ENCODE peak calls at places on chromosomes 13 and 19, in seven cellular contexts. V is aorta, F is hepatocyte, T is neuronal stem cell, Q is colonic mucosa, H is heart right ventricle, X is transverse colon. S is an unnamed sample. For H3K36me3 and H3K27me3, the result is how much of the 10 kb centered on the place peaks cover.

GRCh38 chr13:26558074-26558805 is 757 bp downstream of the WASF3 start:
- DNase-seq in X (no peak), H (peak), F (no peak), Q (peak), T (peak), V (peak), S (no peak)

GRCh38 chr19:35509861-35510625 is 3.4 kb downstream of the DMKN start:
- DNase-seq in Q (peak), H (peak), F (peak), T (peak), V (peak), X (peak), S (peak)

GRCh38 chr13:33316890-33317289 is 31.3 kb upstream of the STARD13 start:
- DNase-seq in X (no peak), F (no peak), V (no peak), T (no peak), Q (no peak), H (no peak), S (no peak)

GRCh38 chr19:39937094-39937493 is 2.7 kb upstream of the FCGBP start:
- DNase-seq in F (no peak), V (no peak), X (no peak), H (no peak), Q (peak), T (no peak), S (no peak)

GRCh38 chr13:19634129-19634740 is 776 bp downstream of the MPHOSPH8 start:
- DNase-seq in T (no peak), V (no peak), H (no peak), Q (no peak), X (peak), F (peak), S (no peak)

GRCh38 chr13:97212540-97213146 is 9.5 kb upstream of the MBNL2 start:
- DNase-seq in X (peak), Q (peak), T (no peak), F (peak), H (no peak), V (no peak), S (no peak)

GRCh38 chr19:16116067-16116466 is 4.4 kb downstream of the RAB8A start:
- DNase-seq in V (no peak), Q (no peak), H (no peak), X (no peak), F (no peak), T (no peak), S (no peak)

GRCh38 chr13:106415427-106415826 is 120.0 kb downstream of the EFNB2 start:
- DNase-seq in Q (no peak), T (no peak), F (no peak), V (no peak), H (no peak), X (no peak), S (no peak)

GRCh38 chr13:34076943-34077703 is 259.2 kb downstream of the RFC3 start:
- DNase-seq in X (no peak), F (peak), V (no peak), Q (no peak), H (no peak), T (no peak), S (peak)

GRCh38 chr19:33866696-33867095 is 70.0 kb downstream of the KCTD15 start:
- DNase-seq in T (no peak), F (no peak), X (no peak), H (no peak), V (no peak), Q (no peak), S (no peak)

GRCh38 chr13:71806885-71807284 is 60.1 kb downstream of the DACH1 start:
- DNase-seq in X (no peak), Q (no peak), V (no peak), F (no peak), H (no peak), T (no peak), S (no peak)

GRCh38 chr13:29578300-29579048 is 17.0 kb downstream of the SLC7A1 start:
- DNase-seq in H (no peak), X (no peak), V (no peak), Q (no peak), F (no peak), T (no peak), S (no peak)

GRCh38 chr19:56476671-56477428 is at the start of gene ZNF667:
- DNase-seq in F (peak), H (no peak), X (no peak), Q (peak), T (peak), V (peak), S (peak)

GRCh38 chr19:49272204-49272603 is 52.8 kb downstream of the SLC6A16 start:
- DNase-seq in F (no peak), Q (no peak), H (no peak), T (no peak), X (no peak), V (no peak), S (no peak)

GRCh38 chr13:43306364-43306763 is 283.0 kb downstream of the DNAJC15 start:
- DNase-seq in V (no peak), T (no peak), H (no peak), F (no peak), Q (no peak), X (no peak), S (no peak)

GRCh38 chr13:102317593-102317992 is 84.3 kb downstream of the FGF14 start:
- DNase-seq in F (peak), Q (peak), X (peak), H (peak), T (no peak), V (peak), S (no peak)

GRCh38 chr13:61546911-61547310 is 131.3 kb upstream of the PCDH20 start:
- DNase-seq in X (no peak), H (no peak), F (no peak), Q (no peak), T (no peak), V (no peak), S (no peak)

GRCh38 chr19:1408300-1409203 is 1.2 kb downstream of the DAZAP1 start:
- DNase-seq in V (peak), T (peak), X (peak), F (peak), Q (peak), H (peak), S (peak)

GRCh38 chr19:46866407-46867132 is 5.8 kb downstream of the ARHGAP35 start:
- DNase-seq in T (no peak), V (no peak), X (no peak), Q (no peak), F (no peak), H (no peak), S (no peak)
- H3K4me3 ChIP-seq in T (no peak), V (no peak), X (no peak), Q (no peak), F (no peak), H (no peak), S (no peak)

DNA sequence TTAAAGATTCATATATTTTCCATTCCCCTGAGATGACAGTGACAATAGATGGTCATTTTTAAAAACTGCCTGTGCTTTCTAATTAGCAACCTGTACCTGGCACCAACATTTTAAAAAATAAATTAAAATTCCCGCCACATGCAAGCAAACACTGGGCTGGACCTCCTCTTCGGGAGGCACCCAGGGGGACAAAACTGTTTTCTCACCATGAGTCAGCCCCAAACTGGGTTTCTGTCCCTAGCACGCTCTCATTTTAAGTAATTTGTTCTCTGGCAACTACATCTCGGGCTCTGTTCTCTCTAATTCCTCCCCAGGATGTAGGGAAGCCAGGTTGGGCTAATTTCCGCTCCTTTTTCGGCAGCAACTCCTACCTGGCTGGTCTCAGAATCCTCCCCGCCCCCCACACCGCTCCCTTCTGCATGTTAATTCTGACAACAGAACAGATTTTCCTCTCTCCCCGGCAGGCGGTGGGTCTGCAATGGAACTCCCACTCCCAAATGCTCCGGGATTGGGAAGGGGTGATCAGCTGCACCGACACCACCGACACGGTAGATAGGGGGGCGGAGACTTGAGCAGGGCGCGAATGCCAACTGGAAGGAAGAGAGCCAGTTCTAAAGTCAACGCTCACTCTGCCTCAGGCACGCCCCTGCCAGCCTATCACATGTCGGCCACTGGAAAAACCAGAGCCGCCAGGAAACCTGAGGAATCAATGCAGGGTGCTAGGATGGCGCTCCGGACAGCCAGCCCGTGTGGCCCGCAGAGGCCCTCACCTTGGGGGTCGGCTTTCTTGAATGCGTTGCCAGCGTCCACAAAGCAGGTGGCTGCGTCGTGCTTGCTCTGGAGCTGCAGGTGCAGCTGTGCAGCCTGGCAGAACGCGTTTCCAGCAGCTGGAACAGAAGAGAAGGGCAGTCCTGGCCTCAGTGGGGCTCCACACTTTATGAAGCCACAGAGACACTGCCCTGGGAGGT is 14.7 kb downstream of the NAPA start:
- DNase-seq in H (no peak), F (no peak), V (no peak), T (no peak), X (no peak), Q (no peak), S (peak)
- H3K36me3 ChIP-seq in H (under half), F (under half), V (under half), T (under half), X (under half), Q (under half), S (under half)

GRCh38 chr19:51168571-51169282 is 26.6 kb downstream of the SIGLEC7 start:
- DNase-seq in Q (no peak), T (no peak), F (no peak), X (no peak), V (no peak), H (no peak), S (no peak)

GRCh38 chr19:51166846-51167490 is 24.9 kb downstream of the SIGLEC7 start:
- DNase-seq in H (no peak), X (peak), F (no peak), V (peak), T (no peak), Q (peak), S (no peak)

GRCh38 chr19:51172223-51172622 is 30.1 kb downstream of the SIGLEC7 start:
- DNase-seq in H (no peak), Q (no peak), X (no peak), V (no peak), F (no peak), T (no peak), S (no peak)
- H3K27me3 ChIP-seq in H (under half), Q (under half), X (under half), V (under half), F (under half), T (under half), S (under half)

DNA sequence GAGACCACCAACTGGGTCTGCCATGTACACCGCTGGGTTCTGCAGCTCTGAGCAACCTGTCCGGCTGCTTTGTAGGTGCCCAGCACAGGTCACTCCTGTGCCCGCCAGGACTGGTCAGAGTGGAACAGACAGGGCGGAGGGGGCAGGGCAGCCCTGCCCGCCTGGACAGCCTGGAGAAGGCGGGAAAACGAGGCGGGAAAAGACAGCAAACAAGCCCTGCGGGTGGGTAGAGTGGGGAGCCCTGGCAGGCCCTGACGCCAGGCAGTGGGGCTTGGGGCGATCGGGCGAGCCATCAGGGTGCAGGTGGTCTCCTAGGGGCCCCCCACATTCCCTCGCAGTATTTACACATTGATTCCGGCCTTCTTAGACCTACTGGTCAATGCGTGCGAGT is 525 bp upstream of the UHRF1 start:
- DNase-seq in V (no peak), Q (no peak), F (no peak), X (no peak), T (no peak), H (no peak), S (peak)
- H3K4me3 ChIP-seq in V (no peak), Q (no peak), F (no peak), X (no peak), T (no peak), H (no peak), S (peak)

DNA sequence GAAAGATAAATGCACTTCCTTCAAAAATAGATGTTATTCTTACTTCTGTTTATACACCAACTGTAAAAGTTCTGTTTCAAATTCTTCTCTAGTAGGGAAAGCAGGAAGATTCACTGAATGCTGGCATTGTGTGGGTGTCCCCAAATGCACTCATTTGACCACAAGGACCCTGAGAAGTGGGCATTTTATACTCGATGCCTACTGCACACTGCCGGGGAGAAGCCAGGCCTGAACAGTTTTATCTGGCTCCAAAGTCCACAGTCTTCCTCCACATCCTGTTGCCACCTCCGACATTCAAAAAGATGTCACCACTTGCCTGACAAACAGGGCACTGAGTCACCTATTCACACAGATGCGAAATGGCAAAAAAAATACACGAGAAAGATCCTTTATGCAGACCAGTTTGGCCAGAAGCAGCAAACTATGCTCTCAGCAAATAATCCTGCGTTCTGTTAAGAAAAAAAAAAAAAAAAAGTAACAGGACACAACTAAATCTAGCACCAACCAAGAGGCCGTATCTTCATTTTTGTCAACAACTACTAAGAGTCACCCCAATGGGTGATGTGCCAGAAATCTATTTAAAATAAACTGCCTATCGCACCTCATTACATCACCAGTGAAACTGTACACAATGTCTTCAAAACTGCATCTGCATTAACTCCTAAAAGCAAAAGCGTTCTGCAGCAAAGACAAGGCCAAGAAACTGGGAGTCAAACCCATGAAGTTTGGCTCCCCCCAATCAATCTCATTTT is 6.2 kb downstream of the ZC3H4 start:
- DNase-seq in F (peak), Q (peak), H (no peak), T (no peak), V (no peak), X (no peak), S (no peak)
- H3K36me3 ChIP-seq in F (under half), Q (under half), H (under half), T (under half), V (under half), X (under half), S (under half)

GRCh38 chr19:8089664-8090601 is 37.4 kb downstream of the CCL25 start:
- DNase-seq in F (no peak), Q (no peak), V (no peak), T (no peak), X (no peak), H (no peak), S (no peak)

GRCh38 chr19:8086849-8087248 is 34.3 kb downstream of the CCL25 start:
- DNase-seq in Q (no peak), T (no peak), X (no peak), V (no peak), F (no peak), H (no peak), S (no peak)

GRCh38 chr19:8088752-8089663 is 36.4 kb downstream of the CCL25 start:
- DNase-seq in H (no peak), Q (no peak), V (no peak), T (no peak), X (no peak), F (no peak), S (no peak)

GRCh38 chr19:8085606-8086464 is 33.3 kb downstream of the CCL25 start:
- DNase-seq in T (peak), F (peak), X (peak), Q (peak), V (no peak), H (no peak), S (peak)

GRCh38 chr19:8087876-8088275 is 35.3 kb downstream of the CCL25 start:
- DNase-seq in F (no peak), V (no peak), T (no peak), H (no peak), Q (no peak), X (no peak), S (no peak)
- H3K27me3 ChIP-seq in F (under half), V (under half), T (under half), H (under half), Q (under half), X (under half), S (under half)